ENCODE peak calls at places on chromosomes 13 and 19, in eight cellular contexts. K, Z, H, M, G, S, C and L are unnamed samples.

GRCh38 chr19:13640611-13641010 is 123.7 kb upstream of the MRI1 start:
- DNase-seq in K (no peak), Z (no peak), H (no peak), M (no peak), G (no peak), S (no peak), C (no peak), L (no peak)

GRCh38 chr19:17867087-17867486 is 4.7 kb upstream of the SLC5A5 start:
- DNase-seq in K (no peak), Z (no peak), H (no peak), M (no peak), G (no peak), S (no peak), C (no peak), L (no peak)

GRCh38 chr19:2586196-2586595 is 110.3 kb downstream of the GADD45B start:
- DNase-seq in K (no peak), Z (no peak), H (no peak), M (no peak), G (no peak), S (no peak), C (peak), L (no peak)

GRCh38 chr19:10115392-10116084 is 4.0 kb downstream of the P2RY11 start:
- DNase-seq in K (no peak), Z (no peak), H (no peak), M (no peak), G (no peak), S (no peak), C (no peak), L (no peak)

GRCh38 chr13:97339019-97339988 is 94.7 kb upstream of the RAP2A start:
- DNase-seq in K (peak), Z (no peak), H (no peak), M (peak), G (no peak), S (no peak), C (no peak), L (no peak)

GRCh38 chr13:71798723-71799122 is 68.3 kb downstream of the DACH1 start:
- DNase-seq in K (no peak), Z (no peak), H (no peak), M (no peak), G (no peak), S (no peak), C (no peak), L (no peak)

GRCh38 chr19:7602240-7602934 is 6.7 kb downstream of the CAMSAP3 start:
- DNase-seq in K (no peak), Z (no peak), H (no peak), M (no peak), G (no peak), S (peak), C (no peak), L (no peak)

GRCh38 chr13:60838581-60838980 is 441.6 kb downstream of the TDRD3 start:
- DNase-seq in K (no peak), Z (peak), H (peak), M (no peak), G (peak), S (no peak), C (no peak), L (no peak)

GRCh38 chr19:51002542-51003311 is 1.3 kb upstream of the KLK8 start:
- DNase-seq in K (peak), Z (no peak), H (no peak), M (no peak), G (no peak), S (no peak), C (no peak), L (no peak)

GRCh38 chr13:88802886-88803285 is 1131.7 kb downstream of the SLITRK5 start:
- DNase-seq in K (no peak), Z (no peak), H (no peak), M (no peak), G (no peak), S (no peak), C (no peak), L (no peak)

GRCh38 chr13:33277946-33278345 is 7.6 kb downstream of the STARD13 start:
- DNase-seq in K (no peak), Z (no peak), H (no peak), M (peak), G (no peak), S (no peak), C (no peak), L (no peak)

GRCh38 chr13:43284162-43284561 is 260.8 kb downstream of the DNAJC15 start:
- DNase-seq in K (peak), Z (no peak), H (no peak), M (no peak), G (no peak), S (no peak), C (no peak), L (no peak)

GRCh38 chr19:29172302-29172701 is 40.6 kb downstream of the UQCRFS1 start:
- DNase-seq in K (no peak), Z (no peak), H (no peak), M (no peak), G (peak), S (no peak), C (no peak), L (no peak)

GRCh38 chr13:105365831-105366230 is 1169.6 kb downstream of the EFNB2 start:
- DNase-seq in K (peak), Z (no peak), H (no peak), M (no peak), G (peak), S (no peak), C (no peak), L (no peak)

GRCh38 chr19:19444694-19445155 is 39.2 kb downstream of the GATAD2A start:
- DNase-seq in K (no peak), Z (no peak), H (no peak), M (no peak), G (peak), S (no peak), C (no peak), L (no peak)

GRCh38 chr19:1027020-1027952 is 878 bp downstream of the CNN2 start:
- DNase-seq in K (peak), Z (no peak), H (no peak), M (no peak), G (peak), S (no peak), C (no peak), L (no peak)

GRCh38 chr13:37306778-37307544 is 201.5 kb upstream of the CSNK1A1L start:
- DNase-seq in K (peak), Z (peak), H (peak), M (no peak), G (no peak), S (no peak), C (no peak), L (no peak)

GRCh38 chr19:42693760-42694350 is 46.4 kb downstream of the PSG3 start:
- DNase-seq in K (peak), Z (peak), H (peak), M (no peak), G (peak), S (no peak), C (no peak), L (no peak)

GRCh38 chr13:48804836-48805601 is 151.3 kb downstream of the CYSLTR2 start:
- DNase-seq in K (no peak), Z (peak), H (peak), M (no peak), G (no peak), S (no peak), C (no peak), L (no peak)

GRCh38 chr13:27973956-27974662 is 5.0 kb upstream of the CDX2 start:
- DNase-seq in K (no peak), Z (no peak), H (no peak), M (no peak), G (no peak), S (no peak), C (no peak), L (no peak)

GRCh38 chr13:32032780-32033179 is 1.2 kb downstream of the FRY start:
- DNase-seq in K (no peak), Z (no peak), H (no peak), M (no peak), G (no peak), S (no peak), C (no peak), L (no peak)

GRCh38 chr19:7680606-7681335 is at the start of gene TRAPPC5:
- DNase-seq in K (peak), Z (peak), H (no peak), M (peak), G (peak), S (peak), C (peak), L (peak)

DNA sequence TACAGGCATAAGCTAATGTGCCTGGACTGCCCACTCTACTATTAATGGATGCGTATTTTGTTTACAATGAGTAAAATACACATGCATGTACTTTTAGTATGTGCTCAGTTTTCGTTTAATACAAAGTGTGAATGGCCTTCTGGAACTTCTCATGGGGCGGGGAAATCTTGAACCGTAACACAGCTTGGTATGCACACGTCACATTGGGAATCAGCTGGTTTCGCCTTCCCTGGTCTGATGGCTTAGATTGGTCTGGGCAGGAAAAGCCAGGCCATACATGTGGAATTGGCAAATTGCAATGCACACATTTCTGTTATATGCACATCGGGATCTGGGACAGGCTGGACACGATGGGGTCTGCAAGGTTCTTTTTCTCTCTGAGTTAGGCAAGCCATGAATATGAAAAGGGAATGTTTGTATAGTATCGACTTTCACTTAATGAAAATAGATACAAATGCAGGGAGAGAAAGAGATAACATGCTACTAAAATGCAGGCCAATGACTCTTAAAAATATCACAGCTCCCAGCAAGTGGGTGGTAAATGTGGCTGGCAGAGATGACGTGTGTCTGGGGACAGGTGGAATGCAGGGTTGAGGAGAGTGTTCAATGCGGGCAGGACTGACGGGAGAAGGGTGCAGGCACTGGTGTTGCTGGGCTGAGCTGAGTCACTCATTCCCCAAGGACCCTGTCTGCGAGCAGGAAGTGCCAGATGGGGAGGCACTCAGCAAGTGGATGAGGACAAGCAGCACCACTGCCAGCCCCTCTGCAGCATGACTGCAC is 203.9 kb upstream of the GPR12 start:
- DNase-seq in K (no peak), Z (no peak), H (no peak), M (no peak), G (no peak), S (no peak), C (no peak), L (no peak)
- H3K4me3 ChIP-seq in K (no peak), Z (no peak), H (no peak), M (no peak), G (no peak), S (no peak), C (no peak), L (no peak)

DNA sequence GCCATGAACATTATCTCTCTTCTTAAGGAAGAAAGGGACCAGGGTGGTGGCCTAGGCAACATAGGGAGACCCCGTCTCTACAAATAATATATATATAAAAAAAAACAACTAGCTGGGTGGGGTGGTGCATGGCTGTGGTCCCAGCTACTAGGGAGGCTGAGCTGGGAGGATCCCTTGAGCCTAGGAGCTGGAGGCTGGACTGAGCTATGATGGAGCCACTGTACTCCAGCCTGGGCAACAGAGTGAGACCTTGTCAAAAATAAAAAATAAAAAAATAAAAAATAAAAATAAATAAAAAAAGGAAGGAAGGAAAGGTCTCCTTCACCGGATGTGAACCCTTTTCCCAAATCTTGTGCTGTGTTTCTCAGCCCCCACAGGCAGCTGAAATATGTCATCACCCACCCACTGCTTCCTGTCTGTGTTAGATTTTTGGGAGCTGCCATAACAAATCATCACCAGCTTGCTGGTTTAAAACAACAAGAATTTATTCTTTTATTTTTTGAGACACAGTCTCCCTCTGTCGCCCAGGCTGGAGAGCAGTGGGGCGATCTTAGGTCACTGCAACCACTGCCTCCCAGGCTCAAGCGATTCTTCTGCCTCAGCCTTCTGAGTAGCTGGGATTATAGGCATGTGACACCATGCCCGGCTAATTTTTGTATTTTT is 9.5 kb upstream of the TSPAN16 start:
- DNase-seq in K (no peak), Z (no peak), H (no peak), M (no peak), G (no peak), S (no peak), C (no peak), L (no peak)
- TF ChIP-seq CTCF in K (peak), Z (no peak), H (no peak), M (peak), G (no peak), S (peak), C (no peak), L (no peak)

DNA sequence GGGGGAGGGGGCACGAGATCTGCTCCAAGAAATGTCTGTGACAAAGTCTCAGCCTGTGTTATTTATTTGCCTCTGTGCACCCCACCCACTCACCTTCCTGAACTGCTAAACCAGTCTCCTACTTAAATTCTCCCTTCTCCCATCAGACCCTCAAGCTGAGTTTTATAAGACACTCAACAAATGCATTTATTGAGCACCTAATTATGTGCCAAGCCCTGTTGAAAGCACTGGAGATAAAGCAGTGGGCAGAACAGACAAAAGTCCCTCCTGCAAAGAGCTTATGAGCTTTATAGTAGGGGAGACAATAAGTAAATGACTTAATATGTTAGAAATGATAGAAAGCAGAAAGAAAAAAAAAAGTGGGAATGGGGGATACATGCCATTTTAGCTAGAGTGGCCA is 3.4 kb upstream of the FAM98C start:
- DNase-seq in K (no peak), Z (no peak), H (no peak), M (no peak), G (no peak), S (no peak), C (no peak), L (no peak)
- H3K4me3 ChIP-seq in K (no peak), Z (no peak), H (no peak), M (no peak), G (no peak), S (no peak), C (no peak), L (no peak)

GRCh38 chr13:102556806-102557205 is 40.0 kb upstream of the TPP2 start:
- DNase-seq in K (no peak), Z (no peak), H (no peak), M (no peak), G (no peak), S (no peak), C (no peak), L (no peak)
- TF ChIP-seq CTCF in K (no peak), Z (no peak), H (no peak), M (no peak), G (no peak), S (no peak), C (no peak), L (no peak)